ENCODE peak calls at places on chromosomes 2 and 18, in seven cellular contexts. R is fibroblast of lung, M is mesendoderm, E is PC-3, G is heart left ventricle, D is lung, S is A549. J is an unnamed sample.
A peak's percentile ranks its signal among the peaks of the same experiment; 100 is the strongest.

GRCh38 chr2:47373747-47374146 is 29.2 kb upstream of the MSH2 start:
- DNase-seq in E (peak; percentile 18), S (peak; percentile 60), R (no peak), M (peak; percentile 71), G (no peak), D (no peak), J (peak; percentile 52)

GRCh38 chr2:227834423-227834822 is 20.8 kb downstream of the CCL20 start:
- DNase-seq in E (peak; percentile 49), D (no peak), S (peak; percentile 54), G (no peak), R (no peak), M (no peak), J (no peak)

GRCh38 chr2:21251216-21251971 is 127.6 kb downstream of the TDRD15 start:
- DNase-seq in R (no peak), S (no peak), G (no peak), M (peak; percentile 68), E (no peak), D (no peak), J (no peak)

GRCh38 chr2:99771691-99772333 is 282.0 kb upstream of the REV1 start:
- DNase-seq in R (no peak), G (peak; percentile 28), M (no peak), E (no peak), D (peak; percentile 37), S (no peak), J (no peak)

GRCh38 chr2:94871226-94872087 is at the start of gene TEKT4:
- DNase-seq in R (peak; percentile 12), D (peak; percentile 29), S (peak; percentile 37), E (peak; percentile 55), M (peak; percentile 66), G (no peak), J (peak; percentile 16)

GRCh38 chr2:109517118-109517889 is 96.5 kb downstream of the SEPTIN10 start:
- DNase-seq in R (no peak), S (no peak), M (peak; percentile 51), D (no peak), G (no peak), E (no peak), J (no peak)

GRCh38 chr2:1605659-1606400 is 138.5 kb downstream of the PXDN start:
- DNase-seq in R (peak; percentile 82), D (no peak), M (peak; percentile 96), E (no peak), S (no peak), G (peak; percentile 49), J (no peak)

GRCh38 chr2:145006957-145007672 is 487.2 kb upstream of the ZEB2 start:
- DNase-seq in G (peak; percentile 65), E (peak; percentile 97), D (peak; percentile 34), M (no peak), R (peak; percentile 99), S (peak; percentile 90), J (no peak)

GRCh38 chr2:234451852-234452625 is 44.8 kb downstream of the ARL4C start:
- DNase-seq in R (peak; percentile 98), D (no peak), M (no peak), S (peak; percentile 63), E (peak; percentile 68), G (no peak), J (no peak)

GRCh38 chr2:176473177-176473576 is 203.9 kb downstream of the MTX2 start:
- DNase-seq in R (peak; percentile 26), S (no peak), G (no peak), E (no peak), M (no peak), D (peak; percentile 34), J (no peak)

GRCh38 chr2:72911256-72911655 is 6.1 kb upstream of the EMX1 start:
- DNase-seq in R (no peak), M (no peak), S (no peak), E (peak; percentile 55), D (no peak), G (no peak), J (no peak)

GRCh38 chr2:213199871-213200270 is 48.5 kb upstream of the IKZF2 start:
- DNase-seq in R (peak; percentile 16), G (no peak), D (no peak), S (peak; percentile 3), E (no peak), M (peak; percentile 19), J (no peak)

GRCh38 chr18:57029761-57030160 is 117.1 kb upstream of the BOD1L2 start:
- DNase-seq in S (peak; percentile 7), E (peak; percentile 42), G (no peak), D (no peak), R (no peak), M (peak; percentile 76), J (no peak)

DNA sequence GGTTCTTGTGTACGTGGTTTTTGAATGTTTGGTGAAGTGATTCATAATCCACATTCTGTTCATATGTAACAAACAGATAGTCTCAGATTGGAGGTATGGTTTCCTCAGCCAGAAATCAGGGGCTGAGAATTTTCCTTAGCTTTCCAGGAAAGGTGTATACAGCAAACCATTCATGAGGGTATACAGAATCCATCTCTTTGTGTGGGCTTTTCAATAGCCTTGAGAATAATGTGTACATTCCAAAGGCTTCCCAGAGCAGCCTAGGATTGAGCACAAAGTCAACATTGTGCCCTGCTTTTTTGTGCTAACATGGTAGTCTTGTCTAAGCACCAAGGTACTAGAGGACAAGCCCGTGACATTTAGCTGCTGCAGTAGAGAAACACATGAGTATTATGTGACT is 322.1 kb upstream of the TANK start:
- DNase-seq in R (no peak), S (no peak), D (no peak), E (no peak), M (no peak), G (no peak), J (no peak)
- H3K4me3 ChIP-seq in R (no peak overlapping the region), S (no peak overlapping the region), D (no peak overlapping the region), E (no peak overlapping the region), M (no peak overlapping the region), G (no peak overlapping the region), J (no peak overlapping the region)

GRCh38 chr18:25516121-25516520 is 164.2 kb upstream of the ZNF521 start:
- DNase-seq in G (no peak), D (no peak), R (no peak), M (no peak), S (no peak), E (no peak), J (no peak)

GRCh38 chr18:25518716-25519053 is 166.7 kb upstream of the ZNF521 start:
- DNase-seq in E (no peak), S (no peak), M (no peak), G (no peak), D (no peak), R (no peak), J (no peak)

GRCh38 chr18:25517881-25518715 is 166.1 kb upstream of the ZNF521 start:
- DNase-seq in M (no peak), D (no peak), G (no peak), S (no peak), E (no peak), R (no peak), J (no peak)

GRCh38 chr18:25516747-25517498 is 165.0 kb upstream of the ZNF521 start:
- DNase-seq in E (no peak), D (no peak), M (peak; percentile 14), S (no peak), G (no peak), R (no peak), J (no peak)
- H3K27ac ChIP-seq in E (no peak overlapping the region), D (no peak overlapping the region), M (no peak overlapping the region), S (no peak overlapping the region), G (no peak overlapping the region), R (no peak overlapping the region), J (no peak overlapping the region)

GRCh38 chr2:240437181-240437860 is 1.9 kb downstream of the GPC1 start:
- DNase-seq in E (no peak), D (no peak), S (no peak), G (no peak), R (no peak), M (no peak), J (peak; percentile 42)

GRCh38 chr2:240435457-240435954 is at the start of gene GPC1:
- DNase-seq in M (peak; percentile 78), R (peak; percentile 75), D (peak; percentile 73), E (peak; percentile 83), S (peak; percentile 82), G (peak; percentile 73), J (no peak)

GRCh38 chr2:240437861-240438809 is 2.7 kb downstream of the GPC1 start:
- DNase-seq in E (peak; percentile 73), S (peak; percentile 75), R (peak; percentile 41), M (peak; percentile 66), G (peak; percentile 69), D (peak; percentile 57), J (peak; percentile 84)

GRCh38 chr2:240435955-240436625 is 627 bp downstream of the GPC1 start:
- DNase-seq in R (no peak), E (peak; percentile 14), G (no peak), M (peak; percentile 60), D (no peak), S (no peak), J (no peak)

DNA sequence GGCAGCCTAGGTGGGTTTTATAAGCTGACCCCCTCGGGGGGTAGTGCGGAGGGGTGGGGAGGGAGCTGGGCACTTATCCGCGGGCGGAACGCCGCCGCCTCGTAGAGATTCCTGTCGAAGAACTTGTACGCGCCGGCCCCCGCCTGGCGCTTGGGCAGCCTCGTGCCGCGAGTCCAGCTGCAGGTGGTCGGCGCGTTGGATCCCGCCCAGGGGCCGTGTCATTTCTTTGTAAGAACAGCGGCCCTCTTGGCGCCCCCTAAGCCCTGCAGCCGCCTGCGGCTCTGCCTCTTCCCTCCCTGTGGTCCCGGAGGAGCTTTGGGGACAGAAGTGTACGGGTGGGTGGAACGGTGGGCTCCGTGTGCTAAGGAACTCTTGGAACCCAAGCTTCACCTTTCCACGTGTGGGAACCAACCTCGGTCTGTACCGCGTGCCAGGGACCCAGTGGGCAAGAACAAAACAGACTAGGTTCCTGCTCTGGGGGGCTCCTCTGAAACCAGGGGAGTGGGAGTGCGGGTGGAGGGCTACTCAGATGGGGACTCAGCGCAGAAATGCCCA is 1.2 kb downstream of the GPC1 start:
- DNase-seq in D (no peak), G (no peak), S (no peak), M (peak; percentile 62), E (peak; percentile 18), R (peak; percentile 49), J (no peak)
- H3K4me3 ChIP-seq in D (peak overlapping the region; percentile 28), G (peak overlapping the region; percentile 64), S (peak overlapping the region; percentile 90), M (peak overlapping the region; percentile 41), E (peak overlapping the region; percentile 80), R (peak overlapping the region; percentile 82), J (peak overlapping the region; percentile 78)

GRCh38 chr2:237333748-237334147 is 80.2 kb downstream of the COL6A3 start:
- DNase-seq in M (peak; percentile 11), S (no peak), E (no peak), R (no peak), G (no peak), D (no peak), J (no peak)
- H3K27ac ChIP-seq in M (no peak overlapping the region), S (no peak overlapping the region), E (no peak overlapping the region), R (no peak overlapping the region), G (no peak overlapping the region), D (no peak overlapping the region), J (no peak overlapping the region)

GRCh38 chr2:44951714-44952113 is 10.2 kb downstream of the SIX3 start:
- DNase-seq in S (no peak), E (no peak), D (no peak), R (no peak), M (peak; percentile 26), G (no peak), J (no peak)

GRCh38 chr2:44951124-44951523 is 9.6 kb downstream of the SIX3 start:
- DNase-seq in M (no peak), R (no peak), E (no peak), S (no peak), G (no peak), D (no peak), J (no peak)

GRCh38 chr2:44950646-44951045 is 9.1 kb downstream of the SIX3 start:
- DNase-seq in R (no peak), S (no peak), D (no peak), E (no peak), M (no peak), G (no peak), J (no peak)

GRCh38 chr2:44948565-44949328 is 7.2 kb downstream of the SIX3 start:
- DNase-seq in E (no peak), S (no peak), R (no peak), D (no peak), G (no peak), M (no peak), J (no peak)

GRCh38 chr2:44949329-44950151 is 8.0 kb downstream of the SIX3 start:
- DNase-seq in S (no peak), G (no peak), E (no peak), R (peak; percentile 81), M (peak; percentile 74), D (no peak), J (no peak)
- H3K4me3 ChIP-seq in S (no peak overlapping the region), G (peak overlapping the region; percentile 6), E (no peak overlapping the region), R (no peak overlapping the region), M (no peak overlapping the region), D (no peak overlapping the region), J (no peak overlapping the region)

J was measured in dorsolateral prefrontal cortex.